ENCODE peak calls at places on chromosomes 2 and 18, in four cellular contexts. One of them, this sample, is unnamed.

GRCh38 chr2:219059725-219060682 is 717 bp downstream of the IHH start:
- DNase-seq in SK-N-SH: peak
- DNase-seq in K562: no peak
- DNase-seq in HepG2: no peak
- DNase-seq in this sample: no peak

GRCh38 chr2:122514451-122514996 is 759.1 kb downstream of the TSN start:
- DNase-seq in SK-N-SH: no peak
- DNase-seq in K562: no peak
- DNase-seq in HepG2: no peak
- DNase-seq in this sample: no peak

GRCh38 chr2:6968319-6969100 is 51.3 kb downstream of the RNF144A start:
- DNase-seq in SK-N-SH: peak
- DNase-seq in K562: no peak
- DNase-seq in HepG2: peak
- DNase-seq in this sample: no peak

GRCh38 chr2:238146884-238147544 is 8.5 kb downstream of the KLHL30 start:
- DNase-seq in SK-N-SH: no peak
- DNase-seq in K562: no peak
- DNase-seq in HepG2: no peak
- DNase-seq in this sample: no peak

GRCh38 chr2:223701761-223702160 is 99.6 kb upstream of the SCG2 start:
- DNase-seq in SK-N-SH: no peak
- DNase-seq in K562: no peak
- DNase-seq in HepG2: no peak
- DNase-seq in this sample: no peak

GRCh38 chr2:101858246-101858645 is 133.5 kb upstream of the IL1R2 start:
- DNase-seq in SK-N-SH: no peak
- DNase-seq in K562: no peak
- DNase-seq in HepG2: no peak
- DNase-seq in this sample: no peak

GRCh38 chr2:39513641-39514094 is 76.6 kb upstream of the MAP4K3 start:
- DNase-seq in SK-N-SH: peak
- DNase-seq in K562: peak
- DNase-seq in HepG2: peak
- DNase-seq in this sample: peak

GRCh38 chr2:223047260-223047761 is 4.7 kb upstream of the KCNE4 start:
- DNase-seq in SK-N-SH: peak
- DNase-seq in K562: no peak
- DNase-seq in HepG2: no peak
- DNase-seq in this sample: no peak

GRCh38 chr2:206939340-206939739 is at the start of gene CPO:
- DNase-seq in SK-N-SH: no peak
- DNase-seq in K562: no peak
- DNase-seq in HepG2: no peak
- DNase-seq in this sample: no peak

GRCh38 chr2:122079844-122080243 is 324.4 kb downstream of the TSN start:
- DNase-seq in SK-N-SH: no peak
- DNase-seq in K562: no peak
- DNase-seq in HepG2: no peak
- DNase-seq in this sample: no peak

GRCh38 chr18:21903688-21904087 is 163.1 kb downstream of the MIB1 start:
- DNase-seq in SK-N-SH: no peak
- DNase-seq in K562: no peak
- DNase-seq in HepG2: no peak
- DNase-seq in this sample: no peak

GRCh38 chr2:86821306-86821705 is 30.6 kb upstream of the CD8A start:
- DNase-seq in SK-N-SH: no peak
- DNase-seq in K562: no peak
- DNase-seq in HepG2: no peak
- DNase-seq in this sample: no peak

GRCh38 chr2:75595541-75596395 is 35.0 kb upstream of the EVA1A start:
- DNase-seq in SK-N-SH: no peak
- DNase-seq in K562: no peak
- DNase-seq in HepG2: peak
- DNase-seq in this sample: no peak

GRCh38 chr18:74622079-74622478 is 24.4 kb downstream of the ZNF407 start:
- DNase-seq in SK-N-SH: no peak
- DNase-seq in K562: no peak
- DNase-seq in HepG2: no peak
- DNase-seq in this sample: no peak

GRCh38 chr2:45922577-45922988 is 271.1 kb downstream of the PRKCE start:
- DNase-seq in SK-N-SH: peak
- DNase-seq in K562: no peak
- DNase-seq in HepG2: no peak
- DNase-seq in this sample: no peak

GRCh38 chr2:237859533-237860272 is at the start of gene RAMP1:
- DNase-seq in SK-N-SH: peak
- DNase-seq in K562: no peak
- DNase-seq in HepG2: no peak
- DNase-seq in this sample: no peak

GRCh38 chr2:5978352-5978751 is 286.2 kb downstream of the SOX11 start:
- DNase-seq in SK-N-SH: no peak
- DNase-seq in K562: no peak
- DNase-seq in HepG2: no peak
- DNase-seq in this sample: no peak

GRCh38 chr2:204086167-204086566 is 149.6 kb downstream of the ICOS start:
- DNase-seq in SK-N-SH: no peak
- DNase-seq in K562: no peak
- DNase-seq in HepG2: no peak
- DNase-seq in this sample: no peak

GRCh38 chr18:36724169-36724568 is 104.6 kb downstream of the TPGS2 start:
- DNase-seq in SK-N-SH: no peak
- DNase-seq in K562: no peak
- DNase-seq in HepG2: no peak
- DNase-seq in this sample: no peak

GRCh38 chr2:239113164-239113563 is 265.3 kb downstream of the TWIST2 start:
- DNase-seq in SK-N-SH: no peak
- DNase-seq in K562: peak
- DNase-seq in HepG2: peak
- DNase-seq in this sample: no peak

GRCh38 chr2:193776988-193777387 is 1582.3 kb upstream of the TMEFF2 start:
- DNase-seq in SK-N-SH: no peak
- DNase-seq in K562: no peak
- DNase-seq in HepG2: no peak
- DNase-seq in this sample: no peak

GRCh38 chr2:121257476-121257831 is 27.5 kb downstream of the TFCP2L1 start:
- DNase-seq in SK-N-SH: no peak
- DNase-seq in K562: no peak
- DNase-seq in HepG2: no peak
- DNase-seq in this sample: no peak

GRCh38 chr18:33014060-33014796 is 241.4 kb upstream of the KLHL14 start:
- DNase-seq in SK-N-SH: no peak
- DNase-seq in K562: no peak
- DNase-seq in HepG2: peak
- DNase-seq in this sample: no peak

GRCh38 chr18:5604778-5605177 is 61.0 kb upstream of the EPB41L3 start:
- DNase-seq in SK-N-SH: no peak
- DNase-seq in K562: no peak
- DNase-seq in HepG2: no peak
- DNase-seq in this sample: no peak

GRCh38 chr2:216829533-216829932 is 30.3 kb downstream of the TNP1 start:
- DNase-seq in SK-N-SH: no peak
- DNase-seq in K562: no peak
- DNase-seq in HepG2: no peak
- DNase-seq in this sample: no peak

GRCh38 chr2:33033524-33034150 is 86.9 kb downstream of the LTBP1 start:
- DNase-seq in SK-N-SH: peak
- DNase-seq in K562: no peak
- DNase-seq in HepG2: no peak
- DNase-seq in this sample: no peak

GRCh38 chr2:74010087-74010541 is 25.4 kb downstream of the TET3 start:
- DNase-seq in SK-N-SH: peak
- DNase-seq in K562: peak
- DNase-seq in HepG2: no peak
- DNase-seq in this sample: no peak

GRCh38 chr2:135916232-135916631 is 40.0 kb upstream of the MCM6 start:
- DNase-seq in SK-N-SH: peak
- DNase-seq in K562: no peak
- DNase-seq in HepG2: peak
- DNase-seq in this sample: no peak

GRCh38 chr2:214481204-214481603 is 70.3 kb downstream of the VWC2L start:
- DNase-seq in SK-N-SH: no peak
- DNase-seq in K562: no peak
- DNase-seq in HepG2: no peak
- DNase-seq in this sample: no peak

GRCh38 chr2:7685342-7686015 is 768.3 kb downstream of the RNF144A start:
- DNase-seq in SK-N-SH: no peak
- DNase-seq in K562: no peak
- DNase-seq in HepG2: no peak
- DNase-seq in this sample: no peak

GRCh38 chr2:158745067-158745865 is 49.9 kb upstream of the DAPL1 start:
- DNase-seq in SK-N-SH: peak
- DNase-seq in K562: no peak
- DNase-seq in HepG2: peak
- DNase-seq in this sample: no peak

GRCh38 chr18:8890957-8891464 is 185.7 kb downstream of the MTCL1 start:
- DNase-seq in SK-N-SH: no peak
- DNase-seq in K562: peak
- DNase-seq in HepG2: peak
- DNase-seq in this sample: no peak

GRCh38 chr2:20838016-20838415 is 15.1 kb upstream of the LDAH start:
- DNase-seq in SK-N-SH: no peak
- DNase-seq in K562: no peak
- DNase-seq in HepG2: no peak
- DNase-seq in this sample: no peak

GRCh38 chr2:167874812-167875211 is 372.6 kb downstream of the STK39 start:
- DNase-seq in SK-N-SH: no peak
- DNase-seq in K562: no peak
- DNase-seq in HepG2: no peak
- DNase-seq in this sample: no peak

GRCh38 chr18:12861637-12862036 is 22.4 kb downstream of the PTPN2 start:
- DNase-seq in SK-N-SH: no peak
- DNase-seq in K562: no peak
- DNase-seq in HepG2: no peak
- DNase-seq in this sample: no peak

GRCh38 chr2:227471924-227472264 is at the start of gene AGFG1:
- DNase-seq in SK-N-SH: peak
- DNase-seq in K562: peak
- DNase-seq in HepG2: peak
- DNase-seq in this sample: no peak
- TF ChIP-seq NFIC in SK-N-SH: peak
- TF ChIP-seq NFIC in K562: peak
- TF ChIP-seq NFIC in HepG2: no peak
- TF ChIP-seq NFIC in this sample: no peak

DNA sequence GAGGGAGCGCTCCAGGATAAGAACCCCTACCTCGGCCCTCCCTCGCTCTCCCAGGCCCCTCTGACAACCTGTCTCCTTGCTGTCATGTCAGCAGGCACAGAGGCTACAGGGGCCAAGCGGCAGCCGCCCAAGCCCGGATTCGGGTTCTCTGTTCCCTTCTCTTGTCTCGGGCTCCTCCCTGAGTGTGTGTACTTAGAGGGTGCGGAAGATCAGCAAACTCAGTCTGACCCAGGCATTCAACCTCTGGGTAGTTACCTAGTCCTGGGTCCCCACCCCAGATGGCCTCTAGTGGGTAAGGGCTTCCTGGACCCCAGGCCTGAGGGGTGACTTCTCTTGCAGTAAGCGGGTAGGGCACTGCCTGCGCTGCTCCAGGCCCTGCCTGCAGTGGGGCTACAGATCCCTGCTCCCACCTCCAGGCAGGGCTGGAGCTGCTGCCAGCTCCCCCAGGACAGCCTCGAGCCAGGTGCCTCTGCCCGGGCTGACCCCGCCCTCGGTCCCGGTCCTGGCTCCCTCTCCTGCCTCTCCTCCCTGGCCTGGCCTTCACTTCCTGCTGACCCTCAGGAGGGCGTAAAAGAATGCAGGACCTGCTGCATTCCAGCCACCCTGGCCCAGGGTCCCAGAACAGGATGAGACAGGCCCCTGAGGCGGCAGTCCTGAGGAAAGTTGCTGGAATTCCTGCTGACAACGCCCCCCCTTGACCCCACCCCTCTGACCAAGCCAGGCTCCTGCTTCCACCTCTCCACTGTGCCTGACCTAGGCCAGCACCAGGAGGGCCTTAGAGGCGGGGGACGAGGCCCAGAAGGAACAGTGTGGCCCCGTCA is 22.0 kb downstream of the GPC1 start:
- DNase-seq in SK-N-SH: no peak
- DNase-seq in K562: no peak
- DNase-seq in HepG2: peak
- DNase-seq in this sample: no peak
- TF ChIP-seq NFIC in SK-N-SH: no peak
- TF ChIP-seq NFIC in K562: no peak
- TF ChIP-seq NFIC in HepG2: no peak
- TF ChIP-seq NFIC in this sample: no peak

GRCh38 chr2:128405467-128405900 is 86.8 kb upstream of the HS6ST1 start:
- DNase-seq in SK-N-SH: no peak
- DNase-seq in K562: no peak
- DNase-seq in HepG2: no peak
- DNase-seq in this sample: no peak
- TF ChIP-seq NFIC in SK-N-SH: no peak
- TF ChIP-seq NFIC in K562: no peak
- TF ChIP-seq NFIC in HepG2: no peak
- TF ChIP-seq NFIC in this sample: no peak

GRCh38 chr2:25539141-25539540 is 134.2 kb downstream of the DTNB start:
- DNase-seq in SK-N-SH: no peak
- DNase-seq in K562: no peak
- DNase-seq in HepG2: no peak
- DNase-seq in this sample: no peak
- TF ChIP-seq NFIC in SK-N-SH: no peak
- TF ChIP-seq NFIC in K562: no peak
- TF ChIP-seq NFIC in HepG2: no peak
- TF ChIP-seq NFIC in this sample: no peak

GRCh38 chr2:172931923-172932520 is 143.6 kb upstream of the MAP3K20 start:
- DNase-seq in SK-N-SH: peak
- DNase-seq in K562: peak
- DNase-seq in HepG2: peak
- DNase-seq in this sample: no peak
- TF ChIP-seq NFIC in SK-N-SH: no peak
- TF ChIP-seq NFIC in K562: no peak
- TF ChIP-seq NFIC in HepG2: no peak
- TF ChIP-seq NFIC in this sample: no peak